ENCODE peak calls at places on chromosomes 6 and 20, in six cellular contexts. P is SK-N-SH, N is HepG2, A is K562, T is H1, R is GM12878. L is an unnamed sample.

GRCh38 chr6:71410681-71411080 is 122.1 kb downstream of the OGFRL1 start:
- DNase-seq in P (no peak), N (no peak), A (no peak), T (no peak), R (no peak), L (no peak)

GRCh38 chr20:49123982-49124381 is 64.2 kb downstream of the STAU1 start:
- DNase-seq in P (no peak), N (no peak), A (no peak), T (no peak), R (no peak), L (no peak)

GRCh38 chr20:38034108-38034649 is 633 bp downstream of the RPRD1B start:
- DNase-seq in P (no peak), N (no peak), A (peak), T (no peak), R (no peak), L (no peak)

GRCh38 chr20:53739799-53740785 is 146.5 kb upstream of the ZNF217 start:
- DNase-seq in P (no peak), N (no peak), A (peak), T (no peak), R (no peak), L (peak)

GRCh38 chr20:542777-543368 is 717 bp downstream of the CSNK2A1 start:
- DNase-seq in P (no peak), N (no peak), A (peak), T (no peak), R (no peak), L (no peak)

GRCh38 chr6:140316966-140317365 is 942.5 kb upstream of the CITED2 start:
- DNase-seq in P (no peak), N (no peak), A (no peak), T (no peak), R (no peak), L (no peak)

GRCh38 chr20:4812216-4812615 is 90.5 kb downstream of the PRND start:
- DNase-seq in P (no peak), N (no peak), A (no peak), T (no peak), R (no peak), L (no peak)

GRCh38 chr20:1467355-1468116 is 887 bp upstream of the NSFL1C start:
- DNase-seq in P (peak), N (peak), A (peak), T (no peak), R (no peak), L (peak)

GRCh38 chr6:73377225-73377624 is 7.5 kb upstream of the OOEP start:
- DNase-seq in P (no peak), N (no peak), A (no peak), T (no peak), R (no peak), L (no peak)

GRCh38 chr20:58897493-58897892 is 45.0 kb downstream of the GNAS start:
- DNase-seq in P (no peak), N (no peak), A (no peak), T (no peak), R (no peak), L (no peak)

GRCh38 chr20:8385247-8385646 is 253.2 kb downstream of the PLCB1 start:
- DNase-seq in P (no peak), N (no peak), A (no peak), T (no peak), R (no peak), L (no peak)

GRCh38 chr20:10079964-10080363 is 45.2 kb downstream of the ANKEF1 start:
- DNase-seq in P (no peak), N (no peak), A (no peak), T (no peak), R (no peak), L (no peak)

GRCh38 chr6:132491303-132491702 is 21.6 kb downstream of the STX7 start:
- DNase-seq in P (no peak), N (no peak), A (peak), T (no peak), R (no peak), L (no peak)

GRCh38 chr6:131914234-131914633 is 36.9 kb downstream of the CCN2 start:
- DNase-seq in P (no peak), N (no peak), A (no peak), T (no peak), R (no peak), L (no peak)

GRCh38 chr6:43125555-43125954 is 45.5 kb upstream of the SRF start:
- DNase-seq in P (no peak), N (no peak), A (no peak), T (no peak), R (no peak), L (no peak)

GRCh38 chr20:50188287-50188688 is 2.3 kb upstream of the CEBPB start:
- DNase-seq in P (no peak), N (no peak), A (no peak), T (no peak), R (no peak), L (no peak)

GRCh38 chr20:37396520-37397075 is 50.7 kb downstream of the SRC start:
- DNase-seq in P (peak), N (no peak), A (peak), T (peak), R (no peak), L (peak)

GRCh38 chr20:33028875-33029274 is 2.6 kb upstream of the BPIFB6 start:
- DNase-seq in P (no peak), N (no peak), A (no peak), T (no peak), R (no peak), L (no peak)

GRCh38 chr6:95087394-95088097 is 489.8 kb upstream of the MANEA start:
- DNase-seq in P (peak), N (peak), A (no peak), T (no peak), R (no peak), L (no peak)

GRCh38 chr6:137692806-137693205 is 174.3 kb upstream of the TNFAIP3 start:
- DNase-seq in P (no peak), N (no peak), A (no peak), T (no peak), R (no peak), L (no peak)

GRCh38 chr6:84853901-84854300 is 89.5 kb upstream of the TBX18 start:
- DNase-seq in P (no peak), N (no peak), A (no peak), T (no peak), R (no peak), L (no peak)

GRCh38 chr6:7183707-7184106 is 75.9 kb downstream of the RREB1 start:
- DNase-seq in P (no peak), N (no peak), A (no peak), T (no peak), R (no peak), L (no peak)

GRCh38 chr6:9563996-9564395 is 850.9 kb downstream of the TFAP2A start:
- DNase-seq in P (no peak), N (no peak), A (no peak), T (no peak), R (no peak), L (no peak)

GRCh38 chr6:47581591-47581990 is 104.0 kb downstream of the CD2AP start:
- DNase-seq in P (no peak), N (no peak), A (no peak), T (no peak), R (no peak), L (no peak)

GRCh38 chr6:150410906-150411305 is 42.1 kb downstream of the IYD start:
- DNase-seq in P (no peak), N (no peak), A (no peak), T (no peak), R (no peak), L (no peak)

GRCh38 chr6:12012231-12012565 is at the start of gene HIVEP1:
- DNase-seq in P (peak), N (no peak), A (peak), T (no peak), R (no peak), L (no peak)

GRCh38 chr6:135180458-135181332 is at the start of gene MYB:
- DNase-seq in P (peak), N (no peak), A (peak), T (no peak), R (no peak), L (peak)

GRCh38 chr20:50286609-50287008 is 96.0 kb downstream of the CEBPB start:
- DNase-seq in P (peak), N (no peak), A (no peak), T (no peak), R (no peak), L (no peak)

GRCh38 chr6:107538856-107539387 is 49.0 kb downstream of the SOBP start:
- DNase-seq in P (no peak), N (no peak), A (no peak), T (no peak), R (no peak), L (no peak)

GRCh38 chr6:1336246-1336843 is 24.4 kb downstream of the FOXQ1 start:
- DNase-seq in P (no peak), N (peak), A (peak), T (no peak), R (no peak), L (peak)

GRCh38 chr6:83514877-83515466 is 2.6 kb downstream of the PRSS35 start:
- DNase-seq in P (peak), N (peak), A (peak), T (no peak), R (peak), L (no peak)

GRCh38 chr6:161649841-161650240 is 376.0 kb upstream of the AGPAT4 start:
- DNase-seq in P (no peak), N (no peak), A (no peak), T (no peak), R (no peak), L (no peak)

GRCh38 chr6:1636272-1636825 is 26.6 kb downstream of the FOXC1 start:
- DNase-seq in P (no peak), N (no peak), A (no peak), T (no peak), R (no peak), L (no peak)

GRCh38 chr6:112571486-112571885 is 224.4 kb downstream of the RFPL4B start:
- DNase-seq in P (no peak), N (no peak), A (no peak), T (no peak), R (no peak), L (no peak)

GRCh38 chr6:45930419-45931059 is 85.1 kb downstream of the CLIC5 start:
- DNase-seq in P (peak), N (peak), A (peak), T (no peak), R (no peak), L (peak)

GRCh38 chr6:50600280-50600679 is 113.0 kb upstream of the TFAP2D start:
- DNase-seq in P (no peak), N (no peak), A (no peak), T (no peak), R (no peak), L (no peak)

GRCh38 chr20:49569403-49570115 is 1.6 kb upstream of the PTGIS start:
- DNase-seq in P (no peak), N (no peak), A (no peak), T (no peak), R (no peak), L (no peak)

GRCh38 chr20:44901972-44902371 is 7.9 kb upstream of the PABPC1L start:
- DNase-seq in P (no peak), N (no peak), A (no peak), T (no peak), R (no peak), L (no peak)

GRCh38 chr6:153625089-153625488 is 414.0 kb upstream of the OPRM1 start:
- DNase-seq in P (no peak), N (no peak), A (no peak), T (no peak), R (no peak), L (no peak)

GRCh38 chr6:15614277-15614676 is 48.6 kb downstream of the DTNBP1 start:
- DNase-seq in P (no peak), N (no peak), A (no peak), T (no peak), R (no peak), L (no peak)

GRCh38 chr6:155270566-155271091 is 6.8 kb downstream of the CLDN20 start:
- DNase-seq in P (no peak), N (no peak), A (no peak), T (no peak), R (no peak), L (no peak)
- TF ChIP-seq GABPA in P (no peak), N (no peak), A (no peak), T (no peak), R (no peak), L (no peak)

DNA sequence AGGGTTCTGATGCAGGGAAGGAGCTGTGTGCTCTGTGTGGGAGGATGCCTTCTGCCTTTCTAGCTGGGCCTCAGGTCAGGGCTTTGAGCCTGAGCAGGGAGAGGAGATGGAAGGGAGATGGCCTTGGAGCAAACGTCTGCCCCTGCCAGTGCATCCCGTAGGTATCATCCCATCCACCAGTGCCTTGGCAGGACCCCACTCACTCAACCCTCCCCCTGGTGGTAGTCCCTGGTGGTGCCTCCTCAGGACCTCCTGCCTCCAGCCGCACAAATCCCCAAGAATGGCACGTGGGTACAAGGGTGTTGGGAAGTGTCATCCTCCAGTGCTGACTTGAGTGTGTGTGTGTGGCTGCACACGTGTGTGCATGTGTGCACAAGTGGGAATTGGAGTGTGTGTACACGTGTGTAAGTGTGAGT is 23.1 kb upstream of the MICB start:
- DNase-seq in P (peak), N (no peak), A (peak), T (no peak), R (no peak), L (no peak)
- TF ChIP-seq CTCF in P (peak), N (peak), A (peak), T (peak), R (peak), L (no peak)

GRCh38 chr6:41536884-41537347 is 9.3 kb upstream of the FOXP4 start:
- DNase-seq in P (no peak), N (no peak), A (peak), T (no peak), R (no peak), L (peak)
- TF ChIP-seq GABPA in P (no peak), N (no peak), A (peak), T (no peak), R (no peak), L (no peak)

GRCh38 chr20:15618912-15619311 is 954.3 kb downstream of the KIF16B start:
- DNase-seq in P (no peak), N (no peak), A (no peak), T (no peak), R (no peak), L (no peak)

GRCh38 chr20:15619816-15620215 is 953.4 kb downstream of the KIF16B start:
- DNase-seq in P (no peak), N (no peak), A (no peak), T (no peak), R (no peak), L (no peak)

GRCh38 chr20:15613530-15613929 is 959.7 kb downstream of the KIF16B start:
- DNase-seq in P (no peak), N (no peak), A (no peak), T (no peak), R (no peak), L (no peak)

GRCh38 chr20:15619341-15619740 is 953.9 kb downstream of the KIF16B start:
- DNase-seq in P (no peak), N (no peak), A (no peak), T (no peak), R (no peak), L (no peak)

GRCh38 chr20:15616626-15617025 is 956.6 kb downstream of the KIF16B start:
- DNase-seq in P (no peak), N (no peak), A (no peak), T (no peak), R (no peak), L (no peak)
- TF ChIP-seq CTCF in P (no peak), N (no peak), A (no peak), T (no peak), R (no peak), L (no peak)

GRCh38 chr6:142218441-142218840 is 71.4 kb downstream of the VTA1 start:
- DNase-seq in P (no peak), N (no peak), A (no peak), T (no peak), R (no peak), L (no peak)
- TF ChIP-seq GABPA in P (no peak), N (no peak), A (no peak), T (no peak), R (no peak), L (no peak)

DNA sequence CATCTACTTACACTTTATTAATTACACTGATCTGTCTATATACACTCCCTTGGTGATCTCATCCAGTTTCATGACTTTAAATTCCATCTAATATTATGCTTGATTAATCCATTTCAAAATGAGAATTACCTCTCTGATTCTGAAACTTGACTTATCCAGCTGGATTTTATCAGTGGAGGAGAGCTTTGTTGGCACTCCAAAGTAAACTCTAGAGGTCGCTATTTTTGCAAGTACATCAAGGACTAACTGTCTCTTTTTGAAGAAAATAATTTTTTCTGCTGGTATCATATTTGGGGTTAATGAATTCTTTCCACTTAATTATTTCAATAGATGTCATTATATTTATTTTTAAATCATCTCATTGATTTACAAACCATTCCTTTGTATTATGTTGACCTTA is 630.3 kb upstream of the MAN1A1 start:
- DNase-seq in P (no peak), N (peak), A (peak), T (no peak), R (no peak), L (no peak)
- TF ChIP-seq CTCF in P (peak), N (no peak), A (peak), T (peak), R (peak), L (no peak)

L was measured in HL-60.